ENCODE peak calls at places on chromosomes 13 and 19, in ten cellular contexts. H, U, D, Q, L, B, A, J, W and C are unnamed samples.

GRCh38 chr13:51844862-51845573 is at the start of gene TMEM272:
- DNase-seq in W (peak), L (peak), U (peak), H (peak), D (peak), Q (peak), J (peak), B (peak), A (peak), C (peak)

GRCh38 chr19:17777840-17778620 is 16.9 kb upstream of the B3GNT3 start:
- DNase-seq in D (peak), U (peak), A (peak), H (peak), L (peak), J (peak), W (peak), Q (peak), B (peak), C (no peak)

GRCh38 chr19:2618611-2619010 is 83.9 kb downstream of the GNG7 start:
- DNase-seq in A (no peak), H (no peak), Q (peak), J (peak), U (no peak), L (peak), W (no peak), D (no peak), B (peak), C (no peak)

GRCh38 chr19:17073869-17074627 is 1.2 kb downstream of the HAUS8 start:
- DNase-seq in U (no peak), W (no peak), B (no peak), Q (peak), A (no peak), L (no peak), J (no peak), H (peak), D (no peak), C (no peak)

GRCh38 chr19:18340237-18340989 is at the start of gene PGPEP1:
- DNase-seq in D (peak), Q (peak), W (peak), L (peak), J (peak), B (peak), H (peak), A (no peak), U (peak), C (peak)

GRCh38 chr13:31162151-31163008 is 676 bp upstream of the HSPH1 start:
- DNase-seq in U (peak), J (peak), Q (peak), A (peak), H (peak), D (peak), W (peak), B (peak), L (peak), C (peak)

GRCh38 chr19:28502879-28503734 is 709.8 kb downstream of the UQCRFS1 start:
- DNase-seq in D (no peak), W (no peak), H (no peak), A (no peak), Q (no peak), J (no peak), B (no peak), U (no peak), L (no peak), C (no peak)

GRCh38 chr13:105908581-105908980 is 626.9 kb downstream of the EFNB2 start:
- DNase-seq in Q (peak), W (no peak), A (no peak), L (no peak), B (peak), U (no peak), D (no peak), H (no peak), J (no peak), C (no peak)

GRCh38 chr13:24680258-24680920 is at the start of gene ATP12A:
- DNase-seq in J (peak), B (no peak), W (no peak), A (no peak), Q (peak), D (peak), L (no peak), U (peak), H (peak), C (no peak)

GRCh38 chr13:104301216-104301975 is 1235.2 kb upstream of the SLC10A2 start:
- DNase-seq in U (no peak), L (no peak), H (no peak), B (no peak), Q (no peak), J (no peak), A (no peak), D (no peak), W (no peak), C (no peak)

GRCh38 chr19:10858204-10858828 is 10.1 kb downstream of the C19orf38 start:
- DNase-seq in B (peak), L (peak), H (peak), J (no peak), W (no peak), Q (peak), D (peak), U (peak), A (no peak), C (peak)

GRCh38 chr13:27622102-27622820 is 569 bp downstream of the POLR1D start:
- DNase-seq in W (no peak), B (no peak), Q (peak), D (peak), H (peak), J (no peak), A (no peak), L (peak), U (no peak), C (peak)

DNA sequence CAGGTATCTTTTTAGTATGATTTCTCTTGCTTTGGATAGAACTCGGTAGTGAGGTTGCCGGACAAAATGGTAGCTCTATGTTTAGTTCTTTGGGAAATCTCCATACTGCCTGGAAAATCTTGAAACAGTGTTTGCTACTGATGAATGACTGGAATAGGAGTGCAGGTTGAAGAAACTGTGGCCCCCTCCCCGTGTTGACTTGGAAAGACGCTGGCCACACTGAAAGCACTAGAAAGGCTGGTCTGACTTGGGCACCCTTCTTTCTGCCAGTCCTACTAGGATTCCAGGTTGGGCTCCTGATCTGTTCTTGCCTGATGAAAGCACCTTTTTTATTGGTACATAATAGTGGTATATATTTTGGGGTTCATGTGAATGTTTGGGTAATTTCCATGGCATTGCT is 46.3 kb downstream of the NLRP4 start:
- DNase-seq in B (no peak), L (no peak), W (no peak), Q (no peak), A (no peak), U (no peak), J (no peak), D (no peak), H (no peak), C (no peak)
- TF ChIP-seq CTCF in B (no peak), L (no peak), W (no peak), Q (no peak), A (no peak), U (no peak), J (no peak), D (no peak), H (no peak), C (no peak)

DNA sequence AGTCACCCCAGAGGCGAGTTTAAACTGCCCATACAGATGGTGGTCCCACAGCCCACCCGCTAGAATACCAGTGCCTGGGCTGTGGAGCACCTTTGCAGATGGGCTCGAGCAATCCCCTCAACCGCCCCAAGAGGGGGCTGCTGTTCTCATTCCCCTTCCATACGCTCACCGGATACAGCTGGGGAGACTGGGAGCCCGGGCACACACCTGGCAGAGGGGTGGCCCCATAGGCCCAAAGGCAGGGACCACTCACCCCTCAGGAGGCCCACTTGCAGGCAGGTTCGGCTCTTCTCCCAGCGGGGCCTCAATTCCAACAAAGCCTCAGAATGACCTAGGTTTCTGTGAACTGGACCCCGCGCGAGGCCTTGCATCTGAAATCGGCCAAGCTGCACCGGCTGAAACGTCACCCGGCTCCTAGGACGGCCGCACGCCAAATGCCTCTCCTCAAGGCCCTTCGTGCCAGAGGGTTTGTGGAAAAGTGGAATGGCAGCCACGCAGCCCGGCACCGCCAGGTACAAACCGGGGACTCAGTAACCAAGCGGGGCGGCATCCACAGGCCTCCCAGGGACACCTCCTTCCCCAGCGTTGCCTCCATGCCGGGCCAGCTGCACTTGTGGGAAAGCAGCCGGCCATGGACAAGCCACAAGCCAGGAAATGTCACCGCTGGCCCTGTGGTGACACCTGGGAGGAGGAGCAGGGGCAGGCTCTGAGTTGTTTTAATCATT is 18.7 kb downstream of the MLLT1 start:
- DNase-seq in U (peak), J (peak), D (no peak), W (no peak), H (no peak), L (peak), B (peak), Q (peak), A (peak), C (no peak)
- TF ChIP-seq CTCF in U (peak), J (no peak), D (peak), W (peak), H (peak), L (peak), B (peak), Q (peak), A (no peak), C (peak)

GRCh38 chr13:63287926-63288325 is 1872.3 kb upstream of the PCDH20 start:
- DNase-seq in Q (no peak), W (no peak), J (no peak), H (no peak), A (no peak), L (no peak), D (no peak), U (no peak), B (no peak), C (no peak)

GRCh38 chr13:63288576-63288975 is 1872.9 kb upstream of the PCDH20 start:
- DNase-seq in H (no peak), D (no peak), J (no peak), Q (no peak), W (no peak), L (peak), U (no peak), B (no peak), A (no peak), C (peak)

DNA sequence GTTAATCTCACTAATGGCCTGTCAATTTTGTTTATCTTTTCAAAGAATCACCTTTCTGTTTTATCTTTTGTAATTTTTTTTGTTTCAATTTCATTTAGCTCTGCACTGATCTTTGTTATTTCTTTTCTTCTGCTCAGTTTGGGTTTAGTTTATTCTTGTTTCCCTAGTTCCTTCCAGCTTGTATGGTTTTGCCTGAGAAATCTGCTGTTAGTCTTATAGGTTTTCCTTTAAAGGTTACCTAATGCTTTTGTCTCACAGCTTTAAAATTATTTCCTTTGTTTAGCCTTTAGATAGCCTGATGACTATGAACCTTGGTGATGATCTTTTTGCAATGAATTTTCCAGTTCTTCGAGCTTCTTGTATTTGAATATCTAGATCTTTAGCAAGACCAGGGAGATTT is 1869.8 kb upstream of the PCDH20 start:
- DNase-seq in Q (no peak), D (no peak), H (no peak), U (no peak), J (no peak), L (no peak), A (no peak), W (no peak), B (no peak), C (no peak)
- TF ChIP-seq CTCF in Q (no peak), D (no peak), H (no peak), U (no peak), J (no peak), L (no peak), A (no peak), W (no peak), B (no peak), C (no peak)

DNA sequence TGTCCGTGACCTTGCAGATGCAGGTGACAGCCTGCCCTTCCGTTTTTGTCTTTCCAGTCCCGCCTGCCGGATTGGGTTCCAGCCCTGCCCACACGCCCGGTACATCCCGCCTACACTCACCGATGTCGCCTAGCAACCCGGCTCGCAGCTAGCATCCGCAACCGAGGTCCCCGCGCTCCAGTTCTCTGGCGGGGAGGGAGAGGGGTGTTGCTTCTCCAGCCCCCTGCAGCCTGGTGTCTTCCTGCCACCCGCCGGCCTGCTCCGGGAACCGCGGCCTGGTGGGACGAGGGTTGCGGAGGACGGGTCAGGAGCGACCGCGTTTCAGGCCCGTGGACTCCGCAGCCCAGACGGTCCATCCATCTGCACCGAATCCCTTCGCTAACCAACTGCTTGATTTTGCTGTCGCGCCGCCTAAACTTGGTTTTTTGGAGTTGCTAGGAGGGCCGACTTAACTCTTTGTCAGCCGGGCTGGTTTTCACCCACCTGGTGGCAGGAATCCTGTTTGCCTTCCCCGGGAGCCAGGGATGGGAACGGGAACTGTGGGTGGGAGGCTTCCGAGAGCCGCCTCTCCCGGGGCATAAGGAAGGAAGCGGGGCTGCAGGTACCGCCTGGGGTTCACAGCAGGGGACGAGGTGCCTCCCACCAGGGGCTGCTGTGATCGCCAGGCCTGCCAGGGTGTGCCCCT is 15.4 kb upstream of the MATK start:
- DNase-seq in J (peak), L (no peak), B (no peak), Q (peak), U (peak), W (peak), H (no peak), A (no peak), D (peak), C (peak)
- TF ChIP-seq CTCF in J (no peak), L (peak), B (no peak), Q (no peak), U (no peak), W (no peak), H (no peak), A (no peak), D (peak), C (peak)

DNA sequence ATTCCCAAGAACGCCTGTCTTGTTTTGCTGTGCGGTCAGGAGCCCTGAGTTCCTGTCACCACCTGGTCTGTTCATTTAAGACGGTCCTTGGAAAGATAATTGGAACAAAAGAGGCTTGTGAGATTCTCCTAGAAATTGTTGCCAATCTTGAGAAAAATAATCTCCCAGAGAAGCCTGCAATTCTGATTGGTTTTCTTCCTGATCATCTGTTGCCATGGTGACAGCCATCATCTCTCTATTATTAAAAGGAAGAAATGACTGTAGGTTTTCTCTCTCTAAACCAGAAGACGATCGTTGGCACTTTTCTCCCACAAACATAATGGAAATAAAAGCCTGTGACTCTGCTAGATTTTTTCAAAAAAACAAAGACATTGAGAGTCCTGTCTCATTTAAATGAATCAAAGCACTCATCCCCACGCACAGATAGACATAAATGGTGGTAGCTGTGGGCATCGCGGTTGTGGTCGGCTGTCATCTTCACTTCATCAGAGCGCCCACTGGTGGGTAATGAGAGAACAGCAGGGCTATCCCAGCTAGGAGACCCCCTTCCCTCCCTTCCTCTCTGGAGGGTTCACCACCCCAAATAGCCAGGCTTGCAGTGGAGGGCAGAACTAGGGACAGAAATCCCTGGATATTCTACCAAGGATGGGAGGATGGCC is 21.7 kb upstream of the CALM3 start:
- DNase-seq in A (peak), Q (peak), D (peak), L (peak), H (peak), U (peak), W (peak), J (no peak), B (no peak), C (no peak)
- TF ChIP-seq CTCF in A (peak), Q (peak), D (peak), L (peak), H (peak), U (peak), W (peak), J (no peak), B (peak), C (no peak)

DNA sequence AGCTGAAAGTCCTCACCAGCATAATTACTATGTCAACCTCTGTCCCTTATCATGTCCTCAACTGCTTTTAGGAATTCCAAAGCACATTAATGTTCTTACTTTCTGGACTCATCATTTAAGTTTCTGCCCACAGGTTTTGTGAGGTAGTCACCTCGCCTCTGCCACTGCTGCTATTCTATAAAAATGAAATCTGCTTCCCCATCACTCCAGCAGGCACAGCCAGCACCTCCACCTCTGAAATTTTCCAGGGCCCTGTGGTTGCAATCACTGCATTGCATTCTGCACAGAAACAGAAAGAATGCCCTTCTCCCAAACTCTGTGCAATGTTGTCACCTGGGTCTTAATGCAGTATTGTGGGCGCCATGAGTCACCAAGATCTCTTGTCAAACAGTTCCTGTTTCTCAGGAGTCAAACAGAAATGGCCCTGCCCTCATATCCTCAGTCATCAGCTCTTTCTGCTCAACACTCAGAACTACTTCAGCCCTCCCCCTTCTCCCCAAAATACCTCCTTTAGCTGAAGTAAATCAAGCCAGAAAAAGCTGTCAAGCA is 529.2 kb upstream of the NBEA start:
- DNase-seq in L (peak), W (no peak), D (no peak), U (no peak), A (no peak), Q (no peak), J (no peak), H (no peak), B (peak), C (peak)
- TF ChIP-seq CTCF in L (no peak), W (no peak), D (no peak), U (no peak), A (no peak), Q (no peak), J (no peak), H (no peak), B (no peak), C (no peak)

GRCh38 chr19:1018932-1019615 is 1.8 kb downstream of the TMEM259 start:
- DNase-seq in Q (no peak), D (no peak), U (no peak), L (no peak), H (no peak), W (no peak), J (no peak), A (no peak), B (no peak), C (no peak)

GRCh38 chr19:1019616-1019961 is 1.3 kb downstream of the TMEM259 start:
- DNase-seq in D (no peak), A (no peak), Q (no peak), W (no peak), U (no peak), B (no peak), J (no peak), H (no peak), L (no peak), C (no peak)

GRCh38 chr19:1019980-1020867 is 699 bp downstream of the TMEM259 start:
- DNase-seq in W (no peak), L (no peak), U (no peak), J (no peak), A (no peak), B (peak), D (no peak), H (no peak), Q (peak), C (no peak)

GRCh38 chr19:1018393-1018792 is 2.5 kb downstream of the TMEM259 start:
- DNase-seq in A (no peak), W (no peak), H (no peak), B (no peak), L (no peak), J (no peak), Q (no peak), U (no peak), D (no peak), C (no peak)

DNA sequence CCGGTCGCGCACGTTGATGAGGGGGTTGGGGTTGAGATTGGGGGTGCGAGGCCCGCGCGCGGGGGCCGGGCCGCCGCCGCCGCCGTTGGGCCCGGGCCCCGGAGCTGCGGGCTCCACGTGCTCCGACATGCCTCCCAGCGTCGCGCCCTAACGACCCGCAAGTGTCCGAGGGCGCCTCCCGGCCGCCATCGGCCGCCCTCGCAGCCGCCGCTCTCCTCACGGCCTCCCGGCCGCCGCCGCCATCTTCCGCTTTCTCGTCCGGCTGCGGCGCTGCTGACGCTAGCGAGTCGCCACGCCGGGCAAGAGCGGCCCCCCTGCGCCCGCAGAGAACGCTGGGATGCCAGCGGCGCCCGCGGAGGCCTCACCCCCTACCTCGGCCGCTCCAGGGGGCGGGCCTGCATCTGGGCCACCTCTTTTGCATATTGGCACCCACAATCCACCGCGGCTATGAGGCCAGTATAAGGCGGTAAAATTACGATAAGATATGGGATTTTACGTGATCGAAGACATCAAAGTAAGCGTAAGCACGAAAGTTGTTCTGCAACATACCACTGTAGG is at the start of gene TMEM259:
- DNase-seq in B (peak), J (peak), D (peak), Q (peak), H (peak), L (peak), U (peak), W (peak), A (peak), C (peak)
- TF ChIP-seq CTCF in B (no peak), J (no peak), D (no peak), Q (no peak), H (no peak), L (no peak), U (no peak), W (peak), A (no peak), C (no peak)